ENCODE peak calls at places on chromosomes 12 and 14, in seven cellular contexts. K, H, R, J, O, Q and B are unnamed samples.

GRCh38 chr12:6346942-6347341 is 5.1 kb upstream of the TNFRSF1A start:
- DNase-seq in O (no peak), K (no peak), Q (no peak), R (no peak), J (no peak), H (no peak), B (no peak)

GRCh38 chr12:69903548-69903947 is 78.5 kb downstream of the MYRFL start:
- DNase-seq in Q (peak; percentile 49), H (no peak), J (no peak), K (no peak), O (no peak), R (no peak), B (no peak)

GRCh38 chr12:132923356-132923909 is 32.7 kb downstream of the ZNF605 start:
- DNase-seq in K (no peak), Q (no peak), H (no peak), R (no peak), O (no peak), J (no peak), B (no peak)

GRCh38 chr14:104697892-104698583 is 8.6 kb downstream of the INF2 start:
- DNase-seq in O (no peak), Q (no peak), K (no peak), J (no peak), R (no peak), H (no peak), B (no peak)

GRCh38 chr14:26385302-26385701 is 212.5 kb downstream of the NOVA1 start:
- DNase-seq in R (no peak), H (no peak), J (no peak), O (no peak), Q (no peak), K (no peak), B (no peak)

GRCh38 chr14:30982583-30982982 is 42.9 kb upstream of the AP4S1 start:
- DNase-seq in R (no peak), J (no peak), H (no peak), K (no peak), O (no peak), Q (no peak), B (no peak)

GRCh38 chr12:13896063-13896626 is 85.3 kb downstream of the GRIN2B start:
- DNase-seq in Q (no peak), K (no peak), R (no peak), H (no peak), O (no peak), J (no peak), B (no peak)

GRCh38 chr14:54769955-54770863 is 132.4 kb downstream of the GCH1 start:
- DNase-seq in J (no peak), O (no peak), Q (no peak), R (no peak), K (no peak), H (no peak), B (no peak)

GRCh38 chr12:8629486-8630033 is 16.9 kb upstream of the AICDA start:
- DNase-seq in O (no peak), Q (no peak), R (no peak), J (no peak), K (peak; percentile 98), H (no peak), B (no peak)

GRCh38 chr14:100450736-100451135 is 127.6 kb downstream of the SLC25A47 start:
- DNase-seq in H (no peak), J (no peak), O (no peak), K (no peak), Q (no peak), R (no peak), B (no peak)

GRCh38 chr12:105706973-105707334 is 376.5 kb downstream of the C12orf75 start:
- DNase-seq in K (no peak), J (no peak), O (no peak), R (no peak), Q (no peak), H (no peak), B (no peak)

GRCh38 chr14:69077841-69078240 is 75.1 kb downstream of the DCAF5 start:
- DNase-seq in O (no peak), J (no peak), Q (no peak), R (no peak), K (no peak), H (no peak), B (peak; percentile 12)

GRCh38 chr12:115750340-115750739 is 527.2 kb downstream of the MED13L start:
- DNase-seq in Q (no peak), K (no peak), O (no peak), R (no peak), J (no peak), H (no peak), B (no peak)

GRCh38 chr12:22105542-22105941 is 59.5 kb downstream of the CMAS start:
- DNase-seq in R (no peak), H (no peak), Q (no peak), K (no peak), J (no peak), O (no peak), B (no peak)

GRCh38 chr12:93778306-93778705 is 101.1 kb downstream of the CRADD start:
- DNase-seq in H (no peak), Q (no peak), K (no peak), O (no peak), J (no peak), R (no peak), B (no peak)

DNA sequence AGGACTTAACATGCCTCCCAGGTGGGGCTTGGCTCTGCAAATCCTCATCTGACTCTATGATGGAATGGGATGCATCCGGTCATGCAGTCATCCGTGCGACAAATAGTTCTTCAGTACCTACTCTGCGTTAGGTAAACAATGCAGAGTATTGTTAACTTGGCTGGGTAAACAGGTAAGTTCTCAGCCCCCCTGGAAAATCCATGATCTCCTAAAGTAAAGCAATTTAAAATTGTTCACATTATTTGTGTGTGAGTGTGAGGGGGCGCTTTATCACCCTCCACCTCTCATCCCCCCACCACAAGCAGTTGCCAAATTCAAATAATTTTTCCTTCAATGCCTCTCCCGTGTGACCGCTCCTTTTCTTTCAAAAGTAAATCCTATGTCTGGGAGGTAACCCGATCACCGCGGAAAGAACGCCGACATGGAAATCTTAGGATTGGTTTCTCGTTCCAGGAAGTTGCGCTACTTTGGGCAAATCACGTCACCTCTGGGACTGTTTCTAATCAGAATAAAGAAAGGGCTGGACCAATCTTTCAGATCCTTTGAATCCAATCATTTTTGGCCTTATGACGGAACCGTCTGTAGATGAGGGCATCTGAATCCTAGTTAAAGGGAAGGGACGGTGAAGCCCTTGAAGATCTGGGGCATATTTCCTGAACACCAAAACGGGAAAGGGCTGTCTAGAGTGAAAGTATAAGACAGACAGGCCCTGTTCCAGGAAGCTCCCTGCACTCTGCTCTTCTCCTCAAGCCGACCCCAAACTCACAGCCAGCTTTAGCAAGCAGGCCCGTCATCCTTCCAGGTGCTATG is 44.0 kb upstream of the SINHCAF start:
- DNase-seq in Q (no peak), O (no peak), R (no peak), J (peak; percentile 24), K (no peak), H (no peak), B (no peak)
- TF ChIP-seq JUND in Q (no peak), O (no peak), R (no peak), J (no peak), K (no peak), H (no peak), B (no peak)

GRCh38 chr12:63764481-63764880 is 15.2 kb upstream of the RXYLT1 start:
- DNase-seq in J (no peak), K (no peak), O (no peak), H (no peak), Q (no peak), R (no peak), B (peak; percentile 6)
- TF ChIP-seq JUND in J (no peak), K (no peak), O (no peak), H (no peak), Q (no peak), R (no peak), B (no peak)

GRCh38 chr14:64879635-64880381 is at the start of gene SPTB:
- DNase-seq in R (no peak), K (no peak), H (peak; percentile 91), Q (peak; percentile 80), J (no peak), O (peak; percentile 73), B (peak; percentile 36)

GRCh38 chr14:64885555-64885954 is 5.8 kb upstream of the SPTB start:
- DNase-seq in K (no peak), O (no peak), R (no peak), J (no peak), Q (no peak), H (no peak), B (no peak)

GRCh38 chr14:64875350-64875749 is 4.4 kb downstream of the SPTB start:
- DNase-seq in Q (no peak), H (no peak), R (no peak), O (no peak), K (no peak), J (no peak), B (no peak)

GRCh38 chr14:64878775-64879634 is 702 bp downstream of the SPTB start:
- DNase-seq in O (peak; percentile 73), R (no peak), K (no peak), H (peak; percentile 18), Q (peak; percentile 15), J (no peak), B (no peak)

DNA sequence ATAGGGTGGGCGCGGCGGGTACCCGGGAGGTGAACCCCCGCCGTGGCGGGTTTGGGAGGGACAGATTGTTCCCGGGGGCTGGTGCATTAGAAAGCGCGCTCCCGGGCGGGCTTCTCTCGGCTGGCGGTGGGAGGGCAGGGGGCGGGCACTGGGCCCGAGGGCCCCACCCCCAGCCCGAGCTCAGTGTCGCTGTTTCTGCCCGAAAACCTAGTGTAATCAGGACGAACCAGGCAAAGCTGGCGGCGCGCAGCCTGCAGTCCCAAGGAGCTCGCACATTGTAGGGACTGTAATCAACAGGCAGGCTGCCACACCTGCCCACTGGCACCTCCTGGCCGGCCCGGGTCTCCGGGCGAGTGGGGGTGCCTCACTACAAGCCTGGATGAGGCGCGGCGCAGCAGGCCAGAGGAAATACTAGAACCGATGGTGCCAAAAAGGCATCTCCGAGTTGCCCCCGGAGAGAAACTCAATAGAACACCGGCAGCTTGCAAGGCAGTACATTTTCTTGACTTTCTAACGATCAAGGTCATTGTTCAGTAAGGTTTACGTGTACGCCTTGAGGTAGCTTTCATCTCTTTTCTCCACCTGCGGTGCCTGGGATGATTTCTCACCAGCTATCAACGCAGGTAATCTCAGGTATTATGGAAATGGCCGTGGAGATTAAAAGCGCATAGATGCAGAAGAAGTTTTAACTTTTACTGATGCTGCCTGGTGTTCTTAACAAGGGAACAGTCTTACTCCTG is 845 bp upstream of the SPTB start:
- DNase-seq in R (peak; percentile 26), Q (peak; percentile 89), J (no peak), K (no peak), H (peak; percentile 71), O (peak; percentile 88), B (peak; percentile 37)
- TF ChIP-seq JUND in R (no peak), Q (no peak), J (no peak), K (no peak), H (no peak), O (no peak), B (no peak)

DNA sequence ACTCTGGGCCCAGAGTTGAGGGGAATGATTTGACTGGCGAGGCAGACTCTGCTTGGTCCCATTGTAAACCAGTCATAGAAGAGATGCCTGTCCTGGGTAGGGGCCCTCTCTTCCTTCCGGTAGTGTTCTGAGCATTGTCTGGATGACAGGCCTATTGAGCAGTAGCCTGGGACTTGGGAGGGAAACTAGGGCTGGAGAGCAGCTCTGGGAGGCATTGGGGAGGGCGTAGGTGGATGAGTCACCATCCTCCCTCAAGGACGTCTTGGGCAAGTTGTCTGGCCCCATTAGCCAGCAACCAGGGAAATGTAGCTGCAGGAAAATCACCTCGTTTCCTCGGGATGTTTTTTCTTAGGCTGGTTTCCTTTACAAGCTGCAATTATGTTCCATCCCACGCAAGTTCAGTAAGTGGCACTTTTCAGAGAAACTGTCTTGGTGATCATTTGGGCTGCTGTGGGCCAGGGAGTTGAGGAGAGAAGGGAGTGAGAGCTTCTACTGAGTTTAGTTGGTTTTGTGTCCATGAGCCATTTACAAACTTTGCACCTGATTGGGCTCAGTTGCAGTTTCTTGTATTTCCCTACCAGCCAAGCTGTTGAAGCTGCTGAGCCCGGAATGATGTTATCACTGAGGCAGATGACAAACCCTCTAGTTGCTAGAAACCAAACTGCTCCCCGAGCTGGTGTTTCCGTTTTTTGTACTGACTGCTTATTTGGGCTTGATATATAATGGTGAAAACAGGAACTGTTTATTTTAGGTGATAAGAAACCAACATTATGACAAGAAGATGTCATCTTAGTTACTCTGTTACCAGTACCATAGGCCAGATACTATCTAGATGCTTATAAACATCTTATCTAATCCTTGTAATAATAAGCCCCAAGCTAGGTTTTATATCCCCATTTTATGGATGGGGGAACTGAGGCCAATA is 147.6 kb downstream of the CHST11 start:
- DNase-seq in O (no peak), H (peak; percentile 79), K (peak; percentile 86), J (no peak), R (peak; percentile 89), Q (peak; percentile 32), B (peak; percentile 33)
- TF ChIP-seq JUND in O (peak; percentile 48), H (peak; percentile 98), K (no peak), J (no peak), R (peak; percentile 92), Q (peak; percentile 84), B (no peak)